ENCODE peak calls at places on chromosomes 3 and 15, in five cellular contexts. L is fibroblast of mammary gland, Z is AG04450, R is SHP77, N is NCI-H1417. U is an unnamed sample.

GRCh38 chr3:64443553-64444331 is 218.5 kb upstream of the PRICKLE2 start:
- DNase-seq in N (no peak), R (no peak), Z (no peak), L (peak), U (no peak)

GRCh38 chr3:125202197-125202596 is 10.4 kb downstream of the SLC12A8 start:
- DNase-seq in N (peak), Z (no peak), L (peak), R (no peak), U (no peak)

GRCh38 chr3:11078826-11079520 is 75.3 kb upstream of the HRH1 start:
- DNase-seq in R (no peak), L (no peak), Z (no peak), N (no peak), U (no peak)

GRCh38 chr3:171907761-171908160 is 64.6 kb downstream of the TMEM212 start:
- DNase-seq in Z (no peak), R (no peak), N (no peak), L (no peak), U (no peak)

GRCh38 chr3:55322649-55323048 is 164.5 kb downstream of the WNT5A start:
- DNase-seq in L (no peak), N (no peak), R (no peak), Z (no peak), U (no peak)

GRCh38 chr15:101242160-101242998 is 9.5 kb downstream of the CHSY1 start:
- DNase-seq in L (peak), Z (no peak), N (peak), R (no peak), U (no peak)

GRCh38 chr3:171833775-171834460 is 9.2 kb upstream of the TMEM212 start:
- DNase-seq in N (no peak), Z (no peak), R (no peak), L (peak), U (peak)

GRCh38 chr3:145145461-145145860 is 1015.5 kb downstream of the PLOD2 start:
- DNase-seq in Z (no peak), L (no peak), N (no peak), R (no peak), U (no peak)

GRCh38 chr15:92011611-92012367 is 158.3 kb downstream of the SLCO3A1 start:
- DNase-seq in R (no peak), N (peak), L (peak), Z (no peak), U (peak)

GRCh38 chr3:133049491-133049890 is 11.3 kb downstream of the TMEM108 start:
- DNase-seq in R (no peak), N (no peak), L (no peak), Z (no peak), U (no peak)

GRCh38 chr3:22887664-22888291 is 315.3 kb upstream of the UBE2E2 start:
- DNase-seq in Z (no peak), R (no peak), L (peak), N (peak), U (peak)

GRCh38 chr3:166283856-166284255 is 446.6 kb upstream of the BCHE start:
- DNase-seq in N (no peak), L (peak), Z (peak), R (no peak), U (no peak)

GRCh38 chr3:111910806-111911205 is 51.7 kb downstream of the PHLDB2 start:
- DNase-seq in Z (no peak), R (no peak), L (peak), N (no peak), U (peak)

GRCh38 chr3:56894912-56895431 is 93.2 kb upstream of the ARHGEF3 start:
- DNase-seq in Z (no peak), R (no peak), L (peak), N (no peak), U (no peak)

GRCh38 chr3:39405687-39406367 is 693 bp upstream of the RPSA start:
- DNase-seq in L (no peak), Z (no peak), N (no peak), R (no peak), U (no peak)